ENCODE peak calls at places on chromosomes 13 and 19, in five cellular contexts. S is H1, N is K562, F is GM12878, Y is HepG2. E is an unnamed sample.

GRCh38 chr13:112510002-112510780 is 77.8 kb downstream of the TUBGCP3 start:
- DNase-seq in S (peak), N (peak), F (no peak), Y (peak), E (peak)

GRCh38 chr13:110183925-110184324 is 123.0 kb downstream of the COL4A1 start:
- DNase-seq in Y (no peak), S (no peak), N (no peak), F (no peak), E (no peak)

GRCh38 chr19:38737921-38738731 is 6.1 kb downstream of the CAPN12 start:
- DNase-seq in F (no peak), S (no peak), N (no peak), Y (no peak), E (no peak)

GRCh38 chr13:47639716-47640447 is 361.2 kb downstream of the SUCLA2 start:
- DNase-seq in N (no peak), Y (no peak), S (no peak), F (no peak), E (no peak)

GRCh38 chr19:41362143-41362847 is 1.7 kb downstream of the B9D2 start:
- DNase-seq in S (no peak), N (no peak), F (no peak), Y (no peak), E (no peak)

GRCh38 chr19:33177417-33177976 is 16.6 kb upstream of the LRP3 start:
- DNase-seq in F (no peak), Y (peak), N (no peak), S (peak), E (peak)

GRCh38 chr19:29625316-29625715 is 19.2 kb downstream of the POP4 start:
- DNase-seq in Y (no peak), N (no peak), S (no peak), F (no peak), E (no peak)

GRCh38 chr19:30036154-30037129 is 94.4 kb downstream of the URI1 start:
- DNase-seq in N (no peak), Y (no peak), F (no peak), S (no peak), E (no peak)

GRCh38 chr19:5354403-5354802 is 13.8 kb upstream of the PTPRS start:
- DNase-seq in F (no peak), Y (peak), N (peak), S (peak), E (peak)

GRCh38 chr13:102838273-102838672 is 7.6 kb upstream of the ERCC5 start:
- DNase-seq in F (no peak), Y (no peak), S (no peak), N (no peak), E (no peak)

GRCh38 chr13:51638497-51638871 is 54.2 kb downstream of the WDFY2 start:
- DNase-seq in S (no peak), N (no peak), F (no peak), Y (no peak), E (no peak)

DNA sequence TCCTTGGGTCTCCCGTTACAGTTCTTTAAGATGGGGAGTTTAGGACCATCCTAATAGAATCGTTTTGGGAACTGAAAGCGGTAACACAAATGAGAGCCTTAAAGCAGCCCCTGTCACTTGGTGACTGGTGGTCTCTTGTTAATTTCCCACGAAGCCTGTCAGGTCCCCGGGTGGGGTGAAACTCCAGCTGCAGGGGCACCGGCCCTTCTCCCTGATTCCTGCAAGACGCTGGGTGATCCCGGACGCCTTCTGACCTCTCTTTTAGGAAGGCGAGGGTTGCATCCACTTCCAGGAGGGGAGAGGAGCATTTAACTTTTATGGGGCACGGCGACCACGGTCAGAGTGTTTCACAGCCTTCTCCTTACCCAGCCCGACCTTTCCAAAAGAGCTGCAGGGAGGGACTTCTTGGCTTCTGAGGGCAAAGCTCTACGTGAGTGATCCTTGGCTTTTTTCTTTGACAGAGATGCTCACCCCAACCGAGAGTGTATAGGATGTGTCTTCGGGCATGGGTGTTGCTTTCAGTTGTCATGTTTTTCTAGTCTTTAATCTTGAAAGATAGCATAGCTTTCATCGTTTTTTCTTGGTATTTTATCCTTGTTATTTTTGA is 688 bp downstream of the ZNF225 start:
- DNase-seq in F (no peak), S (no peak), Y (no peak), N (peak), E (no peak)
- TF ChIP-seq USF2 in F (no peak), S (no peak), Y (no peak), N (no peak), E (no peak)

DNA sequence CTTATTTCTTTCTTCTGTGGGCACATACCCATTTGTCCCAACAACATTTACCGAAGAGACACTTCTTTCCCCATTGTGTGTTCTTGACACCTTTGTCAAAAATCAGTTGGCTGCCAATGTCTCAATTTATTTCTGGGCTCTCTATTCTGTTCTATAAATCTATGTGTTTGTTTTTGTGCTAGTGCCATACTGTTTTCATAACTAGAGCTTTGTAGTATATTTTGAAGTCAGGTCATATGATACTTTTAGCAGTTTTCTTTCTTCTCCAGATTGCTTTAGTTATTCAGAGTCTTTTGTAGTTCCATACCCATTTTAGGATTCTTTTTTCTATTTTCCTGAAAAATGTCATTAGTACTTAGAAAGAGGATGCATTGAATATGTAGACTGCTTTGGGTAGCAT is 1276.3 kb downstream of the SLITRK1 start:
- DNase-seq in F (no peak), Y (no peak), S (no peak), N (no peak), E (no peak)
- TF ChIP-seq CREB1 in F (no peak), Y (no peak), S (no peak), N (no peak), E (no peak)

DNA sequence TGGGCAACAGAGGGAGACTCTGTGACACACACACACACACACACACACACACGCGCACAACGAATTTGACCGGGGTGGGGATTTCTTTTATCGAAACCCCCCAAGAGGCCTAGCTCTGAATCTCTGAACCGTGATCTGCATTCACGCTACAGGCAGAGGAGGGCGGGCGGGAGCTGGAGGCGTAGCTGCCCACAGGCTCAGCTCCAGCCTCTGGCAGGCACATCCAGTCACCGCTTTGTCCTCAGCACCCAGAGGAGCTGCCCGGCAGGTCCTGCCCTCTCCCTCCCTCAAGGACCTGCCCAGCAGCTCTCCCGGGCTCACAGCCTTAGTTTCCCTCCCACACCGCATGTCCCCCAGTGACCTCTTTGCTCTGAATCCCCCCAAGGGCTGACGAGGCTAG is 20.0 kb downstream of the CILP2 start:
- DNase-seq in N (no peak), F (no peak), Y (no peak), S (no peak), E (no peak)
- TF ChIP-seq USF2 in N (no peak), F (no peak), Y (no peak), S (no peak), E (no peak)

GRCh38 chr13:98285317-98285716 is 108.2 kb upstream of the RNF113B start:
- DNase-seq in N (no peak), S (no peak), F (no peak), Y (no peak), E (no peak)
- TF ChIP-seq CREB1 in N (no peak), S (no peak), F (no peak), Y (no peak), E (no peak)

GRCh38 chr13:50080158-50080855 is 65.1 kb downstream of the KCNRG start:
- DNase-seq in N (peak), S (no peak), Y (peak), F (no peak), E (no peak)
- TF ChIP-seq USF2 in N (no peak), S (no peak), Y (no peak), F (no peak), E (no peak)

GRCh38 chr19:36139120-36139472 is 770 bp upstream of the CAPNS1 start:
- DNase-seq in F (no peak), Y (peak), N (no peak), S (no peak), E (no peak)

GRCh38 chr19:36141039-36141914 is 1.4 kb downstream of the CAPNS1 start:
- DNase-seq in N (peak), Y (peak), S (peak), F (peak), E (peak)

GRCh38 chr19:36142046-36142445 is 2.2 kb downstream of the CAPNS1 start:
- DNase-seq in N (no peak), Y (no peak), F (no peak), S (no peak), E (no peak)

GRCh38 chr19:36139473-36140288 is at the start of gene CAPNS1:
- DNase-seq in N (peak), Y (peak), S (peak), F (peak), E (peak)

GRCh38 chr19:36140289-36141038 is 598 bp downstream of the CAPNS1 start:
- DNase-seq in F (no peak), S (peak), Y (peak), N (peak), E (peak)
- TF ChIP-seq CREB1 in F (no peak), S (no peak), Y (no peak), N (no peak), E (no peak)

GRCh38 chr19:50829801-50830200 is 3.6 kb downstream of the KLK15 start:
- DNase-seq in N (no peak), Y (no peak), S (no peak), F (no peak), E (no peak)
- TF ChIP-seq USF2 in N (no peak), Y (no peak), S (no peak), F (no peak), E (no peak)